ENCODE peak calls at places on chromosomes 4 and X, in seven cellular contexts. Y is coronary artery; U is EL; I is SW480; C is frontal cortex; J is stimulated activated naive CD8-positive, alpha-beta T cell treated with anti-CD3 and anti-CD28 coated beads, Interleukin-15, amount 100 ng/mL, for 72 hours; V is NCI-H524. B is an unnamed sample.

GRCh38 chr4:73401412-73401811 is 2.7 kb upstream of the ALB start:
- DNase-seq in Y (no peak), U (no peak), I (no peak), C (no peak), J (no peak), V (no peak), B (no peak)

GRCh38 chr4:87913871-87914270 is 61.6 kb upstream of the SPP1 start:
- DNase-seq in Y (no peak), U (no peak), I (no peak), C (no peak), J (no peak), V (no peak), B (no peak)

GRCh38 chr4:184811484-184812180 is 14.1 kb downstream of the ACSL1 start:
- DNase-seq in Y (no peak), U (no peak), I (no peak), C (no peak), J (no peak), V (no peak), B (no peak)

GRCh38 chr4:70277121-70277520 is 34.7 kb downstream of the CSN3 start:
- DNase-seq in Y (no peak), U (no peak), I (no peak), C (no peak), J (no peak), V (no peak), B (no peak)

GRCh38 chr4:151674804-151675290 is 86.0 kb downstream of the GATB start:
- DNase-seq in Y (no peak), U (no peak), I (no peak), C (peak; percentile 44), J (no peak), V (peak; percentile 1), B (no peak)

GRCh38 chr4:173443121-173443520 is 44.2 kb upstream of the SCRG1 start:
- DNase-seq in Y (no peak), U (no peak), I (no peak), C (no peak), J (no peak), V (no peak), B (no peak)

GRCh38 chr4:101961144-101961543 is 170.6 kb downstream of the BANK1 start:
- DNase-seq in Y (no peak), U (peak; percentile 43), I (no peak), C (no peak), J (no peak), V (no peak), B (peak; percentile 8)

GRCh38 chrX:65821721-65822496 is 154.5 kb downstream of the MSN start:
- DNase-seq in Y (no peak), U (no peak), I (no peak), C (peak; percentile 1), J (peak; percentile 35), V (no peak), B (no peak)

GRCh38 chr4:73662709-73663546 is 42.7 kb upstream of the RASSF6 start:
- DNase-seq in Y (no peak), U (peak; percentile 63), I (peak; percentile 40), C (peak; percentile 12), J (no peak), V (peak; percentile 36), B (peak; percentile 36)

GRCh38 chrX:70138622-70139021 is 5.4 kb downstream of the IGBP1 start:
- DNase-seq in Y (no peak), U (no peak), I (no peak), C (no peak), J (no peak), V (no peak), B (no peak)

GRCh38 chr4:86558799-86559198 is 35.3 kb upstream of the PTPN13 start:
- DNase-seq in Y (no peak), U (no peak), I (peak; percentile 39), C (no peak), J (no peak), V (no peak), B (no peak)

GRCh38 chr4:37799941-37800554 is 26.4 kb upstream of the PGM2 start:
- DNase-seq in Y (no peak), U (no peak), I (no peak), C (no peak), J (no peak), V (no peak), B (no peak)

GRCh38 chr4:151922811-151923210 is 162.0 kb upstream of the GATB start:
- DNase-seq in Y (no peak), U (peak; percentile 53), I (no peak), C (no peak), J (no peak), V (no peak), B (no peak)

GRCh38 chrX:47814853-47815252 is 21.8 kb upstream of the ZNF81 start:
- DNase-seq in Y (no peak), U (no peak), I (no peak), C (no peak), J (no peak), V (no peak), B (no peak)

GRCh38 chrX:129176710-129177109 is 346.6 kb downstream of the SMARCA1 start:
- DNase-seq in Y (no peak), U (no peak), I (no peak), C (no peak), J (no peak), V (no peak), B (no peak)

GRCh38 chrX:92270936-92271655 is 491.9 kb downstream of the PCDH11X start:
- DNase-seq in Y (no peak), U (no peak), I (no peak), C (no peak), J (no peak), V (no peak), B (no peak)

GRCh38 chrX:103831803-103832544 is at the start of gene RAB9B:
- DNase-seq in Y (no peak), U (peak; percentile 59), I (peak; percentile 67), C (peak; percentile 63), J (peak; percentile 69), V (peak; percentile 82), B (peak; percentile 70)

GRCh38 chr4:100581337-100581736 is 63.5 kb upstream of the EMCN start:
- DNase-seq in Y (no peak), U (peak; percentile 1), I (no peak), C (no peak), J (no peak), V (no peak), B (no peak)

GRCh38 chr4:4948370-4948769 is 70.9 kb downstream of the CYTL1 start:
- DNase-seq in Y (no peak), U (no peak), I (no peak), C (no peak), J (no peak), V (no peak), B (no peak)

GRCh38 chrX:23334871-23335599 is 386 bp downstream of the PTCHD1 start:
- DNase-seq in Y (no peak), U (no peak), I (no peak), C (no peak), J (no peak), V (peak; percentile 42), B (peak; percentile 5)

GRCh38 chr4:51906167-51906647 is 63.3 kb downstream of the DCUN1D4 start:
- DNase-seq in Y (no peak), U (no peak), I (no peak), C (no peak), J (peak; percentile 16), V (no peak), B (peak; percentile 0)

GRCh38 chr4:98444371-98444770 is 183.2 kb downstream of the RAP1GDS1 start:
- DNase-seq in Y (no peak), U (no peak), I (no peak), C (no peak), J (no peak), V (no peak), B (no peak)

GRCh38 chr4:66927937-66928336 is 617.4 kb downstream of the CENPC start:
- DNase-seq in Y (no peak), U (no peak), I (no peak), C (no peak), J (no peak), V (peak; percentile 98), B (no peak)

GRCh38 chr4:175373031-175373430 is 439.0 kb downstream of the GPM6A start:
- DNase-seq in Y (no peak), U (peak; percentile 25), I (no peak), C (no peak), J (no peak), V (no peak), B (no peak)

GRCh38 chrX:9911479-9911878 is 55.7 kb upstream of the CLDN34 start:
- DNase-seq in Y (no peak), U (peak; percentile 65), I (no peak), C (no peak), J (no peak), V (peak; percentile 11), B (peak; percentile 56)

GRCh38 chr4:71260544-71260943 is 78.3 kb upstream of the SLC4A4 start:
- DNase-seq in Y (no peak), U (no peak), I (no peak), C (no peak), J (no peak), V (no peak), B (no peak)

GRCh38 chr4:6692379-6692778 is 1.3 kb upstream of the S100P start:
- DNase-seq in Y (no peak), U (no peak), I (no peak), C (no peak), J (no peak), V (no peak), B (no peak)